ENCODE peak calls at places on chromosome 18, in seven cellular contexts. T, E, O, M, F, N and L are unnamed samples.

GRCh38 chr18:11040823-11041712 is 108.3 kb downstream of the PIEZO2 start:
- DNase-seq in T (peak), F (peak), O (no peak), M (peak), E (peak), N (no peak), L (no peak)

GRCh38 chr18:68897286-68897685 is 99.4 kb downstream of the CCDC102B start:
- DNase-seq in F (no peak), O (no peak), M (no peak), N (no peak), E (no peak), T (no peak), L (no peak)

GRCh38 chr18:57273194-57273593 is 79.2 kb upstream of the ST8SIA3 start:
- DNase-seq in N (no peak), M (no peak), E (no peak), O (no peak), F (no peak), T (no peak), L (no peak)

GRCh38 chr18:74064510-74064909 is 83.1 kb downstream of the FBXO15 start:
- DNase-seq in N (no peak), M (no peak), T (no peak), O (peak), F (peak), E (no peak), L (no peak)

GRCh38 chr18:23194969-23195957 is 60.0 kb downstream of the CABLES1 start:
- DNase-seq in T (no peak), M (no peak), O (no peak), F (no peak), E (no peak), N (no peak), L (no peak)

GRCh38 chr18:47545613-47546012 is 294.2 kb upstream of the SKOR2 start:
- DNase-seq in N (no peak), E (no peak), O (no peak), F (no peak), T (no peak), M (no peak), L (no peak)

GRCh38 chr18:23825496-23825895 is 136.2 kb downstream of the LAMA3 start:
- DNase-seq in M (no peak), F (no peak), N (no peak), E (no peak), O (no peak), T (no peak), L (no peak)

GRCh38 chr18:3525870-3526420 is 76.0 kb downstream of the TGIF1 start:
- DNase-seq in E (no peak), N (peak), T (no peak), M (no peak), O (peak), F (no peak), L (no peak)

GRCh38 chr18:45839415-45840395 is 14.2 kb downstream of the SIGLEC15 start:
- DNase-seq in M (peak), O (no peak), N (peak), T (no peak), F (peak), E (no peak), L (no peak)

GRCh38 chr18:9743200-9744016 is 35.3 kb downstream of the RAB31 start:
- DNase-seq in N (no peak), F (peak), E (peak), T (peak), M (no peak), O (no peak), L (no peak)

GRCh38 chr18:49768051-49768391 is 45.3 kb downstream of the ACAA2 start:
- DNase-seq in M (no peak), N (no peak), F (peak), O (no peak), E (peak), T (peak), L (no peak)

GRCh38 chr18:45290364-45290763 is 324.9 kb upstream of the SLC14A2 start:
- DNase-seq in T (no peak), O (no peak), N (no peak), E (no peak), F (no peak), M (no peak), L (no peak)

GRCh38 chr18:12336251-12336650 is 28.2 kb downstream of the TUBB6 start:
- DNase-seq in T (peak), O (no peak), E (no peak), F (no peak), M (no peak), N (no peak), L (no peak)

GRCh38 chr18:54330768-54331548 is 26.7 kb downstream of the STARD6 start:
- DNase-seq in N (no peak), F (no peak), O (no peak), E (no peak), M (no peak), T (no peak), L (no peak)

GRCh38 chr18:10225300-10225699 is 229.1 kb upstream of the APCDD1 start:
- DNase-seq in M (no peak), O (no peak), E (no peak), T (no peak), N (no peak), F (no peak), L (no peak)

GRCh38 chr18:79964330-79965118 is at the start of gene HSBP1L1:
- DNase-seq in E (peak), F (peak), M (peak), T (peak), N (peak), O (peak), L (no peak)

GRCh38 chr18:59742325-59743111 is 45.3 kb upstream of the CCBE1 start:
- DNase-seq in N (no peak), F (peak), T (peak), M (no peak), E (no peak), O (no peak), L (no peak)

GRCh38 chr18:80029690-80030089 is 4.5 kb upstream of the RBFA start:
- DNase-seq in T (no peak), O (no peak), M (no peak), F (no peak), E (no peak), N (no peak), L (no peak)